ENCODE peak calls at places on chromosomes 12 and 14, in seven cellular contexts. S, D, L, E, Y, N and W are unnamed samples.

GRCh38 chr12:14283489-14284144 is 81.9 kb upstream of the ATF7IP start:
- DNase-seq in D (no peak), Y (no peak), E (peak), L (no peak), N (no peak), S (no peak), W (no peak)

GRCh38 chr12:69284131-69284530 is 44.8 kb downstream of the CPSF6 start:
- DNase-seq in D (peak), E (no peak), L (peak), N (peak), S (peak), Y (peak), W (peak)

GRCh38 chr12:27821259-27821973 is 41.4 kb upstream of the MANSC4 start:
- DNase-seq in L (peak), E (peak), D (peak), S (peak), N (no peak), Y (peak), W (peak)

GRCh38 chr14:88005978-88006851 is 1.3 kb downstream of the GPR65 start:
- DNase-seq in S (no peak), Y (no peak), L (no peak), D (no peak), E (peak), N (no peak), W (no peak)

GRCh38 chr14:90809530-90810312 is 6.5 kb downstream of the TTC7B start:
- DNase-seq in E (no peak), S (no peak), N (no peak), L (no peak), Y (no peak), D (no peak), W (no peak)

GRCh38 chr12:7695159-7695930 is at the start of gene GDF3:
- DNase-seq in D (no peak), S (no peak), E (no peak), N (no peak), L (no peak), Y (peak), W (no peak)

GRCh38 chr12:27332407-27333310 is at the start of gene BMAL2:
- DNase-seq in N (peak), D (peak), L (no peak), Y (peak), E (no peak), S (peak), W (peak)

GRCh38 chr14:76958975-76959710 is 69.4 kb downstream of the IRF2BPL start:
- DNase-seq in E (peak), D (peak), S (peak), N (no peak), L (peak), Y (peak), W (peak)

GRCh38 chr12:26748741-26749431 is 84.1 kb downstream of the ITPR2 start:
- DNase-seq in E (peak), D (no peak), Y (no peak), N (no peak), S (no peak), L (no peak), W (no peak)

GRCh38 chr12:100987552-100988277 is 193.1 kb downstream of the ANO4 start:
- DNase-seq in D (peak), S (peak), E (peak), L (peak), N (peak), Y (peak), W (no peak)

GRCh38 chr14:21098892-21099595 is 589 bp upstream of the ZNF219 start:
- DNase-seq in L (no peak), N (no peak), Y (no peak), D (peak), E (no peak), S (no peak), W (no peak)

GRCh38 chr14:21098134-21098891 is at the start of gene ZNF219:
- DNase-seq in E (no peak), Y (peak), N (peak), D (peak), S (peak), L (no peak), W (no peak)

GRCh38 chr14:21096889-21097615 is 1.4 kb downstream of the ZNF219 start:
- DNase-seq in S (no peak), D (peak), Y (no peak), L (no peak), E (no peak), N (no peak), W (no peak)

GRCh38 chr14:21096438-21096837 is 2.0 kb downstream of the ZNF219 start:
- DNase-seq in Y (no peak), S (no peak), E (no peak), N (no peak), D (peak), L (no peak), W (no peak)

GRCh38 chr14:21097616-21098133 is 780 bp downstream of the ZNF219 start:
- DNase-seq in L (no peak), N (no peak), S (no peak), D (no peak), Y (peak), E (no peak), W (no peak)
- TF ChIP-seq JUND in L (no peak), N (no peak), S (no peak), D (no peak), Y (no peak), E (no peak), W (no peak)

GRCh38 chr14:25371053-25371452 is 321.1 kb upstream of the STXBP6 start:
- DNase-seq in Y (no peak), D (no peak), S (no peak), E (no peak), L (no peak), N (no peak), W (peak)
- TF ChIP-seq JUND in Y (no peak), D (no peak), S (no peak), E (no peak), L (no peak), N (no peak), W (peak)

DNA sequence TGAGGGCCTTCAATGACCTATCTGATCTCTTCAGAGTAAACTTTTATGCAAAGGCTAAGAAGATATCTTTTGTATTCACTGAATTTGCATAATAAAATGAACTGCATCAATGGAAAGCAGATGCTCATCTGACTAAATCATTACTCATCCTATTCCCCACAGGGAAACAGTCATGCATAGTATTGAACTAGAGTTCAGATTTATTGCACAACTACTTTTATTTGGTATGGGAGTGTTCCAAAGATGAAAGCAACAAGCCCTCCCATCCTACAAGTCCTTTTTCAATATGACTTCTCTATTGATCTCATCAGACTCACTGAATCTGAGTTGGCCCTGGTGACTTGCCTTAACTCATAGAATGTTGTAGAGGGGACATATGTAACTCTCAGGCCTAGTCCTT is 159.8 kb downstream of the KITLG start:
- DNase-seq in L (peak), D (no peak), Y (no peak), S (no peak), N (no peak), E (no peak), W (no peak)
- TF ChIP-seq JUND in L (no peak), D (peak), Y (no peak), S (no peak), N (no peak), E (no peak), W (no peak)

GRCh38 chr12:94795053-94795452 is 144.7 kb upstream of the TMCC3 start:
- DNase-seq in N (no peak), D (no peak), S (no peak), Y (no peak), L (no peak), E (no peak), W (no peak)

GRCh38 chr12:94792690-94793089 is 142.3 kb upstream of the TMCC3 start:
- DNase-seq in D (no peak), E (no peak), N (no peak), S (no peak), L (no peak), Y (no peak), W (no peak)

GRCh38 chr12:94798107-94798506 is 147.8 kb upstream of the TMCC3 start:
- DNase-seq in L (no peak), E (no peak), D (no peak), N (no peak), Y (no peak), S (no peak), W (no peak)

GRCh38 chr12:94793191-94793595 is 142.8 kb upstream of the TMCC3 start:
- DNase-seq in Y (no peak), D (no peak), S (no peak), L (no peak), N (no peak), E (no peak), W (no peak)

DNA sequence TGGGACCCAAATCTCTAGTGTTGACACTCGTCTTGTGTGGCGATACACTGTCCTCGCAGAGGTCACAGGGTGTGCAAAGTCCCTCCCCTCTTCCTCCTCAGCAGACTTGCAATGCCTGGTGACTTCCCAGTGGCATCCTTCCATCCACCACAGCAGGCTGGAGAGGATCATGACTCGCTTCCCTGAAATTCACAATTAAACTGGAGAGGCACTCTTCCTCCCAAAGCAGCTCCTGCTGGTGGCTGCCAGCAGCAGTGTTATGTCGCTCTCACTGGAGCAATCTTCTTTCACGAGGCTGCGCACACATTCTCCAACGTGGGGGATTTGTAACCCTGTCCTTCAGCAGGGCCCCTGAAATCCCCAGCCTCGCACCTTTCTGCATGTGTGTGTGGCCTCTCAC is 145.2 kb upstream of the TMCC3 start:
- DNase-seq in L (peak), S (no peak), D (no peak), Y (no peak), N (no peak), E (no peak), W (no peak)
- TF ChIP-seq JUND in L (peak), S (no peak), D (peak), Y (no peak), N (no peak), E (no peak), W (no peak)

DNA sequence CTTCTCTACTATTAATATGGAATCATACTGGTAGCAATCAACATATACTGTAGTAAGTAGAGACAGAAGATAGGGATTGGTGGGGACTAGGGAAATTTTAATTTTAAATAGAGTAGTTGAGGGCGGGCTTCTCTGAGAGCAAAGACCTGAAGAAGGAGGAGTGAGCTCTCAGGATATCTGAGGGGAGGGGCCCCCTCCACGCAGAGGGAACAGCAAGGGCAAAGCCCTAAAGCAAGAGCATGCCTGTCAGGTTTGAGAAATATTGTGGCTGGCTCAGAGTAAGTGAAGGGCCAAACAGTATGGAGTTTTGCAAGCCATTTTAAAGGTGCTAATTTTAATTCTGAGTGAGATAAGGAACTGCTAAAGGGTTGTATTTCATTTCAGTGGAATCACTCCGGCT is 64.3 kb downstream of the PCNX1 start:
- DNase-seq in L (no peak), S (no peak), E (no peak), Y (no peak), D (no peak), N (no peak), W (no peak)
- TF ChIP-seq JUND in L (no peak), S (no peak), E (no peak), Y (no peak), D (no peak), N (no peak), W (no peak)

GRCh38 chr14:63752449-63753169 is 24.7 kb upstream of the SGPP1 start:
- DNase-seq in E (no peak), N (no peak), Y (no peak), D (no peak), S (peak), L (no peak), W (no peak)

GRCh38 chr14:63745858-63746425 is 18.1 kb upstream of the SGPP1 start:
- DNase-seq in S (no peak), N (no peak), E (peak), Y (peak), D (no peak), L (no peak), W (no peak)

GRCh38 chr14:63745272-63745671 is 17.4 kb upstream of the SGPP1 start:
- DNase-seq in D (no peak), Y (no peak), N (no peak), S (no peak), E (no peak), L (no peak), W (no peak)

DNA sequence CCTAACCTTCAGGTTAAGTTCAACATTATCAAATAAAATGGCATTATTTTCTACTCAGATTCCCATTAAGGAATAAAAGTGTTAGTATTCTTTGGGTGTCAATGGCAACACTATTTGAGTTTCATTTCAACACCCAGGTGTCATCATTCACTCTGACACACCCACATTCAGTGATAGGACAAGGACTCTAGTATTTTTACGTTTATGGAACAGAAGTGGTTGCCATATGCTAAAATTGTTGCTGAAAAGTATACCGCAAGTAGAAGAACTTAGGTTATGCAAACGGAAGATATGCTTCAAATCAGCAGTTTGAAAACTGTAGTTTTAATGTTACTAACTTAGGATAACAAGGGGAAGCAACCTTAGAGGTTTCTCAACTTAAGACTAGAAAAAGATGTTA is 20.0 kb upstream of the SGPP1 start:
- DNase-seq in E (no peak), Y (no peak), N (no peak), D (no peak), S (no peak), L (no peak), W (no peak)
- TF ChIP-seq JUND in E (no peak), Y (no peak), N (no peak), D (no peak), S (no peak), L (no peak), W (no peak)

DNA sequence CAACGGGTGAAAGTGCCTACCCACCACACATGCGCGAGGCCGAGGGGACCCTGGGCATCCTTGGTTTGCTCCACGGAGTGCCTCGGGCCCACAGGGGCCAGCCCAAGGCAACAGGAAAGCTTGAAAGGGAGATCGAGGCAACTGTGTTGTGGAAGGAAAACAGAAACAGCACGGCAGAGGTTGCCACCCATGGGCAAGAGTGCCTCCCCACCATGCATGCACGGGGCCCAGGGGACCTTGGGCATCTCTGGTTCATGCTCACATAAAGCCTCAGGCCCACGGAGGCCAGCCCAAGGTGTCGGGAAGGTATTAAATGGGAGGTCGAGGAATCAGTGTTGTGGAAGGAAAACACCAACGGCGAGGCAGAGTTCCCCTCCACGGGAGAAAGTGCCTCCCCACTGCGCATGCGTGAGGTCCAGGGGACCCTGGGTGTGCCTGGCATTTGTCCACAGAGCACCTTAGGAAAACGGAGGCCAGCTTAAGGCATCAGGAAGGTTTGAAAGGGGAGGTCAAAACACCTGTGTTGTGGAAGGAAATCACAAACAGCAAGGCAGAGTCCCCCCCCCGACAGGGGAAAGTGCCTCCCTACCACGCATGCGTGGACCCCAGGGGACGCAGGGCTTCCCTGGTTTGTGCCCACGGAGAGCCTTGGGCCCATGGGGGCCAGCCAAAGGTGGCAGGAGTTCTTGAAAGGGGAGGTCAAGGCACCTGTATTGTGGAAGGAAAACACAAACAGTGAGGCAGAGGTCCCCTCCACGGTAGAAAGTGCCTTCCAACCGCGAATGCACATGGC is 367.3 kb downstream of the ALG10 start:
- DNase-seq in Y (no peak), D (no peak), S (no peak), N (no peak), L (no peak), E (no peak), W (no peak)
- TF ChIP-seq JUND in Y (no peak), D (no peak), S (no peak), N (no peak), L (no peak), E (no peak), W (no peak)

GRCh38 chr14:46058964-46059580 is 592.5 kb downstream of the RPL10L start:
- DNase-seq in E (peak), L (no peak), S (no peak), Y (no peak), N (no peak), D (no peak), W (no peak)

DNA sequence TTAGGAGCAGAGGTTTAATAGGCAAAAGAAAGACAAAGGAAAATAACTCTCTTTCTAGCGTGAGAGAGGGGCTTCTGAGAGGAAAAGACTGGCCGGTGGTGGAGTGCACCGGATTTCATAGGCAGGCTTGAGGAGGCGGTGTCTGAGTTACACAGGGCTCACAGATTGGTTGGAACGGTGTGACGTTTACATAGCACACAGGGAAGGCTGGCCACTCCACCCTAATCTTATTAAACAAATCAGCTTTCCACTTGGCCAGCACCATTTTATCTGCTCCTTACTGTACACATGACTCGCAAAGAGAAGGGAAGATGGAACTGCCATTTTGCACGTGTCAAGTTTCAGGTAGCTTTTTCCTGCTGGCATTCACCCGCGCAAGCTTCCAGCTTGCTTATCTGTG is 587.7 kb downstream of the RPL10L start:
- DNase-seq in E (no peak), N (no peak), Y (no peak), S (no peak), L (no peak), D (peak), W (peak)
- TF ChIP-seq JUND in E (no peak), N (no peak), Y (no peak), S (no peak), L (no peak), D (no peak), W (no peak)